ENCODE peak calls at places on chromosomes 2 and 18, in ten cellular contexts. Z is tibial artery; N is spleen; G is CD4-positive, alpha-beta memory T cell; F is mesenchymal stem cell; I is astrocyte; Q is OCI-LY7; R is body of pancreas; P is brain microvascular endothelial cell; D is GM12865. A is an unnamed sample.

GRCh38 chr2:150487537-150488429 is at the start of gene RND3:
- DNase-seq in Z (peak), N (peak), G (peak), F (peak), I (peak), Q (peak), R (peak), P (peak), D (peak), A (peak)

GRCh38 chr2:100984892-100985307 is 17.2 kb upstream of the RPL31 start:
- DNase-seq in Z (peak), N (peak), G (peak), F (peak), I (peak), Q (peak), R (peak), P (peak), D (peak), A (peak)

GRCh38 chr18:3321133-3321812 is 59.3 kb downstream of the MYL12B start:
- DNase-seq in Z (no peak), N (no peak), G (no peak), F (peak), I (peak), Q (peak), R (peak), P (peak), D (no peak), A (no peak)

GRCh38 chr18:74476154-74476553 is 19.0 kb upstream of the DIPK1C start:
- DNase-seq in Z (no peak), N (no peak), G (no peak), F (peak), I (no peak), Q (no peak), R (no peak), P (peak), D (no peak), A (no peak)

GRCh38 chr18:74622079-74622478 is 24.4 kb downstream of the ZNF407 start:
- DNase-seq in Z (no peak), N (no peak), G (no peak), F (no peak), I (no peak), Q (no peak), R (no peak), P (no peak), D (no peak), A (no peak)

GRCh38 chr2:241546771-241547498 is 11.6 kb upstream of the BOK start:
- DNase-seq in Z (no peak), N (peak), G (no peak), F (peak), I (peak), Q (no peak), R (no peak), P (peak), D (no peak), A (no peak)

GRCh38 chr2:226475650-226476049 is 324.0 kb downstream of the IRS1 start:
- DNase-seq in Z (no peak), N (no peak), G (no peak), F (peak), I (peak), Q (no peak), R (no peak), P (peak), D (no peak), A (no peak)

GRCh38 chr2:102313950-102314349 is 2.6 kb downstream of the IL1RL1 start:
- DNase-seq in Z (no peak), N (no peak), G (no peak), F (peak), I (no peak), Q (no peak), R (no peak), P (peak), D (no peak), A (peak)

GRCh38 chr2:164913640-164914346 is 41.5 kb downstream of the SLC38A11 start:
- DNase-seq in Z (no peak), N (no peak), G (no peak), F (no peak), I (peak), Q (peak), R (peak), P (peak), D (no peak), A (peak)

GRCh38 chr2:237540223-237540775 is 26.1 kb upstream of the PRLH start:
- DNase-seq in Z (no peak), N (peak), G (no peak), F (no peak), I (no peak), Q (no peak), R (no peak), P (no peak), D (no peak), A (no peak)

GRCh38 chr2:165790461-165790860 is 3.6 kb downstream of the GALNT3 start:
- DNase-seq in Z (no peak), N (no peak), G (no peak), F (no peak), I (no peak), Q (no peak), R (no peak), P (no peak), D (no peak), A (no peak)

GRCh38 chr2:144509001-144509545 is 10.8 kb downstream of the ZEB2 start:
- DNase-seq in Z (no peak), N (no peak), G (no peak), F (no peak), I (no peak), Q (no peak), R (no peak), P (no peak), D (no peak), A (no peak)

GRCh38 chr2:125730921-125731320 is 925.0 kb upstream of the GYPC start:
- DNase-seq in Z (no peak), N (no peak), G (no peak), F (no peak), I (no peak), Q (no peak), R (no peak), P (no peak), D (no peak), A (no peak)

GRCh38 chr18:50507120-50507590 is 52.7 kb upstream of the MAPK4 start:
- DNase-seq in Z (no peak), N (no peak), G (no peak), F (no peak), I (no peak), Q (peak), R (peak), P (peak), D (peak), A (no peak)

GRCh38 chr2:120520929-120521912 is 175.3 kb downstream of the INHBB start:
- DNase-seq in Z (no peak), N (peak), G (no peak), F (no peak), I (no peak), Q (peak), R (peak), P (peak), D (peak), A (peak)

GRCh38 chr18:69839497-69839896 is 108.2 kb downstream of the CD226 start:
- DNase-seq in Z (no peak), N (no peak), G (no peak), F (no peak), I (no peak), Q (no peak), R (no peak), P (no peak), D (no peak), A (no peak)

GRCh38 chr2:1234731-1235308 is 178.4 kb upstream of the TPO start:
- DNase-seq in Z (no peak), N (no peak), G (no peak), F (no peak), I (no peak), Q (no peak), R (no peak), P (peak), D (no peak), A (no peak)

GRCh38 chr2:206875701-206876100 is 63.6 kb upstream of the CPO start:
- DNase-seq in Z (no peak), N (no peak), G (no peak), F (no peak), I (no peak), Q (no peak), R (no peak), P (no peak), D (no peak), A (no peak)

GRCh38 chr2:226077031-226077430 is 677.5 kb downstream of the NYAP2 start:
- DNase-seq in Z (no peak), N (no peak), G (no peak), F (peak), I (no peak), Q (no peak), R (no peak), P (no peak), D (no peak), A (no peak)

GRCh38 chr2:168545439-168546082 is 89.5 kb downstream of the CERS6 start:
- DNase-seq in Z (no peak), N (no peak), G (no peak), F (peak), I (peak), Q (no peak), R (no peak), P (peak), D (no peak), A (no peak)

GRCh38 chr2:232444409-232445148 is 11.4 kb upstream of the ALPI start:
- DNase-seq in Z (peak), N (no peak), G (peak), F (peak), I (peak), Q (peak), R (peak), P (peak), D (peak), A (peak)

GRCh38 chr2:64770781-64771334 is 117.1 kb upstream of the SERTAD2 start:
- DNase-seq in Z (no peak), N (peak), G (no peak), F (no peak), I (peak), Q (no peak), R (no peak), P (peak), D (no peak), A (no peak)

GRCh38 chr18:48869591-48869990 is 81.2 kb downstream of the SMAD7 start:
- DNase-seq in Z (no peak), N (peak), G (no peak), F (no peak), I (no peak), Q (no peak), R (no peak), P (no peak), D (no peak), A (no peak)

GRCh38 chr2:234258562-234259141 is 208.2 kb downstream of the SPP2 start:
- DNase-seq in Z (no peak), N (no peak), G (no peak), F (peak), I (peak), Q (no peak), R (no peak), P (peak), D (no peak), A (no peak)

GRCh38 chr18:58997811-58998337 is 133.2 kb downstream of the ZNF532 start:
- DNase-seq in Z (peak), N (no peak), G (no peak), F (peak), I (peak), Q (no peak), R (no peak), P (peak), D (no peak), A (no peak)
- H3K4me3 ChIP-seq in Z (no peak), N (no peak), G (no peak), F (peak), I (peak), Q (no peak), R (no peak), P (no peak), D (no peak), A (no peak)

DNA sequence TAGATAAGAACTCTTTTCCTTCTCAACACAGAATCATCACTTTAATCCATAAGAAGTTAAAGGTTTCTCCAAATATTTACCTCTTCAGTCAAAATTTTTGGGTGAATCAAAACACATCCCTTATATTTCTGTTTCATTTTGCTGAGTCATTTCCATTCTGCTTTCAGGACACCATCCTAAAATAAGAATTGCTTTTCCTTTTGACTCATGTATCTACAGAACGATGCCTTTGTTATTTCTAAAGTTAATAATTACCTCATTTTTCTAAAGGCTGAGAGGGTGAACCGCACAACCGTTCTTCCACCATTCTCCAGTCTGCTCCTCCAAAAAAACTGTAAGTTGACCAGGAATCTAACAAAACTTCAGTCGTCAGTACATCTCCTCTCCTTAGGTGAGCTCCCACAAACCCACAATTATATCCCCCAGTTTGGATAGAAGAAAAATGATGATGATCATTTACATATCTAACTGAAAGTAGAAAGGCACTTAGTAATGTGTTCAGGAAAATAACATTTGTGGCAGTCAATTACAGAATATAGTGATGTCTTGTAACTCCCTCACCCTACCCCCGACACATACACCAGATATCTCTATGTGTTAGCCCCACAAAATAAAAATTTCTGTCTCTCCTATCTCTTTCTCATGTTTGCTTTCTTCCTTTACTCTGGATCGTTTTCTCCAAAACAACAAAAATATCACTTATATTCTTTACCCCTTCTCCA is 162.5 kb downstream of the RAD51AP2 start:
- DNase-seq in Z (no peak), N (no peak), G (no peak), F (no peak), I (peak), Q (no peak), R (no peak), P (no peak), D (peak), A (no peak)
- H3K4me3 ChIP-seq in Z (no peak), N (no peak), G (no peak), F (no peak), I (no peak), Q (no peak), R (no peak), P (no peak), D (no peak), A (no peak)

GRCh38 chr2:172083725-172084483 is 1.4 kb upstream of the DLX1 start:
- DNase-seq in Z (no peak), N (no peak), G (no peak), F (peak), I (no peak), Q (no peak), R (no peak), P (no peak), D (no peak), A (no peak)
- H3K4me3 ChIP-seq in Z (peak), N (peak), G (peak), F (peak), I (peak), Q (peak), R (no peak), P (peak), D (peak), A (peak)

DNA sequence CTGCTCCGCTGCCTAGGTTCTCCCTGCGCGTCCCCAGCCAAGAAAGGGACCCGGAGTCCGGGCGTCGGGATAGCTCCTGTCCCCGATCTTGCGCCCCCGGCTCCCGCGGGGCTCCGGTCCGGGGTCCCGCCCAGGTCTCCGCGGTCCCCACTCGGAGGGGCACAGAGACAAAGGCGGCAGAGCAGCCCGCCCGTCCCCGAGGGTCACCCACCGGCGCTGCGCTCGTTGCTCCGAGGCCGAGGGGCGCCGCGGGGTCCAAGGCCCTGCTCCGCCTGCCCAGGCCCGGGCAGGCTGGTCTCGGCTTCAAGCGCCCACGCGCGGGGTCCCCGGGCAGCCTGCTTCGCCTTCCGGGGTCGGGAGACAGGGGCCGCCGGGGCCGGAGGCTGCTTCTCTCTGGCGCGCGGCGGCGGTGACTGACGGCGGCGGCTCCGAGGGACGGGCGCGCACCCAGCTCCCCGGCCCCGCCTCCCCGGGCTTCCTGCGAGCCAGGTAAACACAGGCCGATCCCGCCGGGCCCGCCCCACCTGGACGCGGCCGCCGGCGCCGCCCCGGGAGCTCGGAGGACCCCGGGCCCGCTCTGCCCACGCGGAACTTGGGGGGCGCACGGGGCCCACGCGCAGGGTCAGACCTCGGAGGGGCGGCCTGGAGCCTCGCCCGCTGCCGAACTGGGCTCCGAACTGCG is at the start of gene MBP:
- DNase-seq in Z (peak), N (peak), G (peak), F (no peak), I (no peak), Q (peak), R (peak), P (no peak), D (peak), A (no peak)
- H3K4me3 ChIP-seq in Z (peak), N (peak), G (peak), F (peak), I (peak), Q (peak), R (peak), P (peak), D (peak), A (peak)

DNA sequence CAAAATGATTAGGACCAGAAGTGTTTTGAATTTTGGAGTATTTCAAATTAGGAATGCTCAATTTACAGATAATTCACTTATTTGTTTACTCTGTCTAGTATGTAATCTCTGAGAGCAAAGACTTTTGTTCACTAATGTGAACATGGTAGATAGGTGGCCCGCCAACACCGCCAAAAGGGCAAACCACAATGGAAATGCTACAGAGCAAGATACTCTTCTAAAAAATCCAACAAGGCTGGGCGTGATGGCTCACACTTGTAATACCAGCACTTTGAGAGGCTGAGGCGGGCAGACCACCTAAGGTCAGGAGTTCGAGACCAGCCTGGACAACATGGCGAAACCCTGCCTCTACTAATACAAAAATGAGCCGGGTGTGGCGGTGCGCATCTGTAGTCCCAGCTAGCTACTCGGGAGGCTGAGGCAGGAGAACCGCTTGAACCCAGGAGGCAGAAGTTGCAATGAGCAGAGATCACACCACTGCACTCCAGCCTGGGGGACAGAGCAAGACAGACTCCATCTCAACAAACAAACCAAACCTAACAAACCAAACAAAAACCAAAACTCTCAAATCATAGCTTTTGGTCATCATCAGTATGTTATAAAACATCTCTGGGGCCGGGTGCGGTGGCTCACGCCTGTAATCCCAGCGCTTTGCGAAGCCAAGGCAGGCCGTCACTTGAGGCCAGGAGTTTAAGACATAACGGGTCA is 2.4 kb downstream of the CCT4 start:
- DNase-seq in Z (no peak), N (no peak), G (no peak), F (no peak), I (no peak), Q (no peak), R (no peak), P (no peak), D (no peak), A (no peak)
- H3K4me3 ChIP-seq in Z (no peak), N (peak), G (no peak), F (peak), I (peak), Q (peak), R (no peak), P (peak), D (no peak), A (no peak)